ENCODE peak calls at places on chromosome 1, in six cellular contexts. One of them, this sample, is unnamed.

GRCh38 chr1:153880962-153881361 is 41.8 kb downstream of the GATAD2B start:
- DNase-seq in endothelial cell of umbilical vein: peak
- DNase-seq in gastrocnemius medialis: peak
- DNase-seq in Panc1: no peak
- DNase-seq in BE2C: peak
- DNase-seq in AG09309: peak
- DNase-seq in this sample: peak

GRCh38 chr1:61441723-61442262 is 283.1 kb downstream of the TM2D1 start:
- DNase-seq in AG09309: no peak
- DNase-seq in BE2C: no peak
- DNase-seq in Panc1: no peak
- DNase-seq in endothelial cell of umbilical vein: no peak
- DNase-seq in gastrocnemius medialis: peak
- DNase-seq in this sample: no peak

GRCh38 chr1:161038523-161039153 is at the start of gene TSTD1:
- DNase-seq in gastrocnemius medialis: peak
- DNase-seq in BE2C: no peak
- DNase-seq in endothelial cell of umbilical vein: no peak
- DNase-seq in Panc1: no peak
- DNase-seq in AG09309: no peak
- DNase-seq in this sample: no peak

GRCh38 chr1:174743654-174744561 is 255.8 kb upstream of the CACYBP start:
- DNase-seq in Panc1: peak
- DNase-seq in BE2C: no peak
- DNase-seq in AG09309: peak
- DNase-seq in endothelial cell of umbilical vein: peak
- DNase-seq in gastrocnemius medialis: no peak
- DNase-seq in this sample: no peak

GRCh38 chr1:114695430-114696093 is at the start of gene AMPD1:
- DNase-seq in AG09309: peak
- DNase-seq in Panc1: no peak
- DNase-seq in BE2C: no peak
- DNase-seq in endothelial cell of umbilical vein: no peak
- DNase-seq in gastrocnemius medialis: no peak
- DNase-seq in this sample: no peak

GRCh38 chr1:82446251-82446650 is 645.5 kb downstream of the ADGRL2 start:
- DNase-seq in endothelial cell of umbilical vein: no peak
- DNase-seq in gastrocnemius medialis: no peak
- DNase-seq in BE2C: no peak
- DNase-seq in Panc1: no peak
- DNase-seq in AG09309: no peak
- DNase-seq in this sample: no peak

GRCh38 chr1:184629261-184629660 is 125.4 kb downstream of the EDEM3 start:
- DNase-seq in BE2C: no peak
- DNase-seq in AG09309: no peak
- DNase-seq in gastrocnemius medialis: no peak
- DNase-seq in endothelial cell of umbilical vein: no peak
- DNase-seq in Panc1: no peak
- DNase-seq in this sample: no peak

GRCh38 chr1:27868556-27868931 is 3.8 kb upstream of the THEMIS2 start:
- DNase-seq in Panc1: no peak
- DNase-seq in AG09309: no peak
- DNase-seq in BE2C: no peak
- DNase-seq in gastrocnemius medialis: no peak
- DNase-seq in endothelial cell of umbilical vein: no peak
- DNase-seq in this sample: no peak

GRCh38 chr1:94481473-94481933 is 60.1 kb downstream of the F3 start:
- DNase-seq in Panc1: peak
- DNase-seq in gastrocnemius medialis: peak
- DNase-seq in BE2C: peak
- DNase-seq in AG09309: peak
- DNase-seq in endothelial cell of umbilical vein: peak
- DNase-seq in this sample: no peak

GRCh38 chr1:197269053-197269452 is 1.0 kb downstream of the CRB1 start:
- DNase-seq in BE2C: no peak
- DNase-seq in AG09309: no peak
- DNase-seq in endothelial cell of umbilical vein: no peak
- DNase-seq in Panc1: no peak
- DNase-seq in gastrocnemius medialis: no peak
- DNase-seq in this sample: no peak

GRCh38 chr1:94720091-94720793 is 99.9 kb upstream of the SLC44A3 start:
- DNase-seq in endothelial cell of umbilical vein: no peak
- DNase-seq in Panc1: no peak
- DNase-seq in AG09309: no peak
- DNase-seq in BE2C: no peak
- DNase-seq in gastrocnemius medialis: no peak
- DNase-seq in this sample: no peak

GRCh38 chr1:48823161-48823560 is 46.5 kb upstream of the BEND5 start:
- DNase-seq in endothelial cell of umbilical vein: no peak
- DNase-seq in BE2C: peak
- DNase-seq in Panc1: no peak
- DNase-seq in AG09309: no peak
- DNase-seq in gastrocnemius medialis: no peak
- DNase-seq in this sample: no peak

GRCh38 chr1:220767312-220768126 is 19.2 kb upstream of the MTARC1 start:
- DNase-seq in Panc1: no peak
- DNase-seq in AG09309: no peak
- DNase-seq in gastrocnemius medialis: no peak
- DNase-seq in endothelial cell of umbilical vein: no peak
- DNase-seq in BE2C: no peak
- DNase-seq in this sample: no peak

GRCh38 chr1:53725238-53725689 is 13.7 kb downstream of the GLIS1 start:
- DNase-seq in Panc1: no peak
- DNase-seq in gastrocnemius medialis: no peak
- DNase-seq in endothelial cell of umbilical vein: no peak
- DNase-seq in BE2C: peak
- DNase-seq in AG09309: no peak
- DNase-seq in this sample: no peak

GRCh38 chr1:174953657-174954435 is 45.9 kb upstream of the CACYBP start:
- DNase-seq in BE2C: no peak
- DNase-seq in endothelial cell of umbilical vein: no peak
- DNase-seq in Panc1: no peak
- DNase-seq in AG09309: no peak
- DNase-seq in gastrocnemius medialis: no peak
- DNase-seq in this sample: no peak

GRCh38 chr1:178818416-178818815 is 52.5 kb downstream of the ANGPTL1 start:
- DNase-seq in Panc1: no peak
- DNase-seq in BE2C: no peak
- DNase-seq in gastrocnemius medialis: no peak
- DNase-seq in endothelial cell of umbilical vein: no peak
- DNase-seq in AG09309: peak
- DNase-seq in this sample: no peak

GRCh38 chr1:36425791-36426190 is 24.5 kb downstream of the OSCP1 start:
- DNase-seq in gastrocnemius medialis: no peak
- DNase-seq in BE2C: no peak
- DNase-seq in Panc1: no peak
- DNase-seq in endothelial cell of umbilical vein: no peak
- DNase-seq in AG09309: no peak
- DNase-seq in this sample: no peak

GRCh38 chr1:156935719-156936118 is 15.3 kb downstream of the LRRC71 start:
- DNase-seq in endothelial cell of umbilical vein: no peak
- DNase-seq in Panc1: no peak
- DNase-seq in AG09309: no peak
- DNase-seq in gastrocnemius medialis: no peak
- DNase-seq in BE2C: no peak
- DNase-seq in this sample: no peak

GRCh38 chr1:156931974-156932710 is 11.7 kb downstream of the LRRC71 start:
- DNase-seq in BE2C: no peak
- DNase-seq in endothelial cell of umbilical vein: no peak
- DNase-seq in gastrocnemius medialis: no peak
- DNase-seq in AG09309: no peak
- DNase-seq in Panc1: no peak
- DNase-seq in this sample: no peak

GRCh38 chr1:156931553-156931952 is 11.1 kb downstream of the LRRC71 start:
- DNase-seq in AG09309: no peak
- DNase-seq in Panc1: no peak
- DNase-seq in BE2C: no peak
- DNase-seq in gastrocnemius medialis: no peak
- DNase-seq in endothelial cell of umbilical vein: peak
- DNase-seq in this sample: no peak

GRCh38 chr1:156930483-156930882 is 10.1 kb downstream of the LRRC71 start:
- DNase-seq in BE2C: no peak
- DNase-seq in Panc1: no peak
- DNase-seq in gastrocnemius medialis: no peak
- DNase-seq in endothelial cell of umbilical vein: no peak
- DNase-seq in AG09309: no peak
- DNase-seq in this sample: no peak

DNA sequence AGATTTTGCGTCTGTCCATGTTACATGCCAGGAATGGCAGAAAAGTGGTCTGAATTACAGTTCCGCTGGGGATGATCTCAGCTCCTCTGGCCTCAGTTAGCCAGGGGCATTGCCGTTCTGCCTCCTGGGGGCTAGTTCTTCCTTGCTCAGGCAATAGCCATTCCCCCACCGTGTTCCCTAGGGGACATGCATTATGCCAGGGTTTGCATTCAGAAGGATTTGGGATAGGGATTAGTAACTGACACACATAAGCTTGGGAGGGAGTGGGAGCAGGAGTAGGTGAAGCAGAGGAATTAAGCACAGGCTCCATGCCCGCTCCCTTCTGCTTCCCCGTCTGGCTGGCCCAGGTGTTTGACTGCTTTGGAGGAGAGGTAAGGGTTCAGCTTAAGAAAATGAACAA is 12.7 kb downstream of the LRRC71 start:
- DNase-seq in gastrocnemius medialis: no peak
- DNase-seq in endothelial cell of umbilical vein: no peak
- DNase-seq in AG09309: no peak
- DNase-seq in BE2C: no peak
- DNase-seq in Panc1: no peak
- DNase-seq in this sample: no peak
- TF ChIP-seq CTCF in gastrocnemius medialis: no peak
- TF ChIP-seq CTCF in endothelial cell of umbilical vein: no peak
- TF ChIP-seq CTCF in AG09309: no peak
- TF ChIP-seq CTCF in BE2C: no peak
- TF ChIP-seq CTCF in Panc1: no peak
- TF ChIP-seq CTCF in this sample: no peak

GRCh38 chr1:2340918-2341254 is 50.5 kb downstream of the MORN1 start:
- DNase-seq in Panc1: no peak
- DNase-seq in BE2C: no peak
- DNase-seq in endothelial cell of umbilical vein: no peak
- DNase-seq in gastrocnemius medialis: no peak
- DNase-seq in AG09309: no peak
- DNase-seq in this sample: no peak

GRCh38 chr1:2341706-2342383 is 49.5 kb downstream of the MORN1 start:
- DNase-seq in BE2C: no peak
- DNase-seq in Panc1: no peak
- DNase-seq in gastrocnemius medialis: no peak
- DNase-seq in endothelial cell of umbilical vein: no peak
- DNase-seq in AG09309: no peak
- DNase-seq in this sample: no peak

GRCh38 chr1:2344121-2344681 is 47.2 kb downstream of the MORN1 start:
- DNase-seq in endothelial cell of umbilical vein: no peak
- DNase-seq in AG09309: no peak
- DNase-seq in gastrocnemius medialis: no peak
- DNase-seq in BE2C: peak
- DNase-seq in Panc1: no peak
- DNase-seq in this sample: no peak

GRCh38 chr1:2343023-2343935 is 48.1 kb downstream of the MORN1 start:
- DNase-seq in gastrocnemius medialis: no peak
- DNase-seq in endothelial cell of umbilical vein: no peak
- DNase-seq in Panc1: no peak
- DNase-seq in AG09309: no peak
- DNase-seq in BE2C: peak
- DNase-seq in this sample: no peak

DNA sequence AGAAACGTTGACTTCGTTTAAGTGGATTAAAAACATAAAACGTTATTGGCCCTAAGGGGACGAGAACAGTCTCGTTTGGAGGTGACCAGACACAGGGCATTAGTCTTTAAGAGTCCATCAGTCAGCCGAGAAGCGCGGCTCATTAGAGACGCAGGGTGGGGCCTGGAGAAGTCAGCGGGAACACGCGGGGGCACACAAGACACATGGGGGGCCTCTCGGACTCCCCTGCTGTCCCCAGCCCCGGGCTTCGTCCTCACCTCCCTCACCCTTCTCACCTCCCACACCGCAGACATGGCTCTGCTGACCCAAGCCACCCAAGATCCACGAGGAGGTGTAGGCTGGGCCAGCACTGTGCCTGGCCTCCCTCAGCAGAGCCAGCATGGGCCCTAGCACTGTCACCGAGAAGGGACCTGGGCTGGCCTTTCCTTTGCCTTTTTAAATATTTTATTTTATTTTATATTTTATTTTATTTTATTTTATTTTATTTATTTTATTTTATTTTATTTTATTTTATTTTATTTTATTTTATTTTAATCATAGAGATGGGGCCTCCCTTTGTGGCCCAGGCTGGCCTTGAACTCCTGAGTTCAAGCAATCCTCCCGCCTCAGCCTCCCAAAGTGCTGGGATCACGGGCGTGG is 48.9 kb downstream of the MORN1 start:
- DNase-seq in Panc1: no peak
- DNase-seq in gastrocnemius medialis: no peak
- DNase-seq in endothelial cell of umbilical vein: no peak
- DNase-seq in BE2C: no peak
- DNase-seq in AG09309: no peak
- DNase-seq in this sample: no peak
- TF ChIP-seq CTCF in Panc1: no peak
- TF ChIP-seq CTCF in gastrocnemius medialis: no peak
- TF ChIP-seq CTCF in endothelial cell of umbilical vein: no peak
- TF ChIP-seq CTCF in BE2C: no peak
- TF ChIP-seq CTCF in AG09309: no peak
- TF ChIP-seq CTCF in this sample: no peak

GRCh38 chr1:188769936-188770335 is 1707.7 kb downstream of the BRINP3 start:
- DNase-seq in gastrocnemius medialis: no peak
- DNase-seq in endothelial cell of umbilical vein: no peak
- DNase-seq in AG09309: no peak
- DNase-seq in BE2C: no peak
- DNase-seq in Panc1: no peak
- DNase-seq in this sample: no peak
- TF ChIP-seq CTCF in gastrocnemius medialis: no peak
- TF ChIP-seq CTCF in endothelial cell of umbilical vein: no peak
- TF ChIP-seq CTCF in AG09309: no peak
- TF ChIP-seq CTCF in BE2C: no peak
- TF ChIP-seq CTCF in Panc1: no peak
- TF ChIP-seq CTCF in this sample: no peak

DNA sequence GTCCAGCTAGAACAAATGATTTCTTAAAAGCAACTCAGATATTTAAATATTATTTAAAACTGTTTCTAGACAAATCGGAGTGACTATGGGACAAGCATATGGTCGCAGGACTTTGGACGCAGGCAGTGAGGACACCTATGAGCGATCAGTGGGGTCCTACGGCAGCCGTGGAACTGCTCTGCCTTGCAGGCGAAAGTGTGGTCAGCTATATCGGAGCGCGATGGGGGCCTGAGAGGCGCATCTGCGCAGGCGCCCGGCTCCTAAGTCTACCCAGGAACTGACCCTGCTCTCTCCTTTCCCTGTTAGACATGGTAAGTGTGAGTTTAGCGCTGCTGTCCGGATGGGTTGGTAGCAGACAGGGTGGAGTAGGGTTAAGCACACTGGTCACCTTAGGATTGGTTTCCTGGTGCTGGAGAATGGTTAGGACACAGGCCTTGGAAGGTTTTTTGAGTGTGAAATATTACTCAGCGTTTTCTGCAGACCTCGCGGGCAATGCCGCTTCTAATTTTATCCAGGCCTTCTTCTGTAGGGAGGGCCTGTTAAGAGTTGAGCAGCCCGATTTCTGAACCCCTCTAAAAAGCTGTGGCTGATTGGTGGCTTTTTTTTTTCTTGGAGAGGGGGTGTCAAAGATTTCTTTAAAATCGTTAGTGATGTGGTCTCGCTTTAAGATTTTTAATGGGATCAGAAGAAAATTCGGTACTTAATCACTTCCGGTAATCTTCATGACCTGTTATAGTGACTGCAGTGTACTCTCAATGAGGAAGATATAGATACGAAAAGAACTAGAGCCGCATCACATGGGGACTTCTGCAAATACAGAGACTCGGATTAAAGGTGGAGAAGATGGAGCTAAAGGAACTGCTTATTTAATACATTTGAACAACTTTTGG is at the start of gene RABGGTB:
- DNase-seq in gastrocnemius medialis: peak
- DNase-seq in BE2C: peak
- DNase-seq in AG09309: peak
- DNase-seq in endothelial cell of umbilical vein: peak
- DNase-seq in Panc1: peak
- DNase-seq in this sample: peak
- TF ChIP-seq CTCF in gastrocnemius medialis: no peak
- TF ChIP-seq CTCF in BE2C: no peak
- TF ChIP-seq CTCF in AG09309: no peak
- TF ChIP-seq CTCF in endothelial cell of umbilical vein: no peak
- TF ChIP-seq CTCF in Panc1: no peak
- TF ChIP-seq CTCF in this sample: no peak